ENCODE peak calls at places on chromosomes 16 and 17, in eight cellular contexts. One of them, this sample, is unnamed.

GRCh38 chr17:16926061-16926511 is 45.8 kb downstream of the TNFRSF13B start:
- DNase-seq in endothelial cell of umbilical vein: no peak
- DNase-seq in spleen: peak; percentile 67
- DNase-seq in breast epithelium: no peak
- DNase-seq in sigmoid colon: peak; percentile 40
- DNase-seq in Panc1: no peak
- DNase-seq in esophagus muscularis mucosa: no peak
- DNase-seq in stomach: no peak
- DNase-seq in this sample: no peak

GRCh38 chr16:24609740-24610420 is 70.5 kb downstream of the RBBP6 start:
- DNase-seq in spleen: no peak
- DNase-seq in esophagus muscularis mucosa: no peak
- DNase-seq in Panc1: no peak
- DNase-seq in sigmoid colon: peak; percentile 88
- DNase-seq in stomach: peak; percentile 54
- DNase-seq in breast epithelium: peak; percentile 25
- DNase-seq in endothelial cell of umbilical vein: peak; percentile 66
- DNase-seq in this sample: no peak

GRCh38 chr17:30414486-30414885 is 35.8 kb downstream of the CPD start:
- DNase-seq in spleen: no peak
- DNase-seq in esophagus muscularis mucosa: no peak
- DNase-seq in breast epithelium: no peak
- DNase-seq in Panc1: no peak
- DNase-seq in endothelial cell of umbilical vein: no peak
- DNase-seq in sigmoid colon: no peak
- DNase-seq in stomach: no peak
- DNase-seq in this sample: no peak

GRCh38 chr17:7130626-7131467 is 16.2 kb upstream of the ASGR2 start:
- DNase-seq in breast epithelium: no peak
- DNase-seq in spleen: peak; percentile 60
- DNase-seq in esophagus muscularis mucosa: no peak
- DNase-seq in stomach: no peak
- DNase-seq in sigmoid colon: no peak
- DNase-seq in Panc1: no peak
- DNase-seq in endothelial cell of umbilical vein: peak; percentile 48
- DNase-seq in this sample: no peak

GRCh38 chr16:57178793-57179212 is 7.0 kb downstream of the PSME3IP1 start:
- DNase-seq in sigmoid colon: no peak
- DNase-seq in stomach: no peak
- DNase-seq in breast epithelium: no peak
- DNase-seq in spleen: no peak
- DNase-seq in endothelial cell of umbilical vein: peak; percentile 35
- DNase-seq in esophagus muscularis mucosa: no peak
- DNase-seq in Panc1: no peak
- DNase-seq in this sample: no peak

GRCh38 chr16:87358250-87358649 is 25.3 kb downstream of the FBXO31 start:
- DNase-seq in Panc1: no peak
- DNase-seq in esophagus muscularis mucosa: no peak
- DNase-seq in endothelial cell of umbilical vein: no peak
- DNase-seq in stomach: no peak
- DNase-seq in breast epithelium: no peak
- DNase-seq in sigmoid colon: no peak
- DNase-seq in spleen: no peak
- DNase-seq in this sample: no peak

GRCh38 chr16:20868890-20869289 is 31.3 kb downstream of the DCUN1D3 start:
- DNase-seq in breast epithelium: no peak
- DNase-seq in sigmoid colon: peak; percentile 96
- DNase-seq in endothelial cell of umbilical vein: peak; percentile 74
- DNase-seq in stomach: peak; percentile 91
- DNase-seq in spleen: no peak
- DNase-seq in esophagus muscularis mucosa: no peak
- DNase-seq in Panc1: no peak
- DNase-seq in this sample: no peak

GRCh38 chr16:14669776-14670175 is 24.3 kb downstream of the PLA2G10 start:
- DNase-seq in stomach: peak; percentile 91
- DNase-seq in endothelial cell of umbilical vein: no peak
- DNase-seq in Panc1: no peak
- DNase-seq in spleen: no peak
- DNase-seq in sigmoid colon: no peak
- DNase-seq in breast epithelium: no peak
- DNase-seq in esophagus muscularis mucosa: no peak
- DNase-seq in this sample: no peak

DNA sequence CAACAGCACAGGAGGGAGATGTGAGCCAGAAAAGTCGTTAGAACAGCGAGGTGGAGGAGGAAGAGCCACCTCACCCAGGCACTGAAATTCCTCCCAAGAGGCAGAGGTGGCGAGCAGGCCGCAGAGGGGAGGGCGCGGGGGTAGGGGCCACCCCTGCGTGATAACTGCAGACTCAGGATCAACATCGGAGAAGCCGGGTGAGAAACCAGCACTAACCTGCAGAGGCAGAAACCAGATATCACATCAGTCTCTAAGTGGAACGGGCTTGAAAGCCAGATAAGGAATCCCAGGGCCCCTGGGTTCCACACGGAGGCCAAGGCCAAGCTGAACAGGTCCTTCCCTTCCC is 39.4 kb upstream of the ZC3H18 start:
- DNase-seq in Panc1: no peak
- DNase-seq in esophagus muscularis mucosa: no peak
- DNase-seq in endothelial cell of umbilical vein: no peak
- DNase-seq in stomach: no peak
- DNase-seq in spleen: no peak
- DNase-seq in sigmoid colon: no peak
- DNase-seq in breast epithelium: no peak
- DNase-seq in this sample: no peak
- TF ChIP-seq POLR2AphosphoS5 in Panc1: no peak
- TF ChIP-seq POLR2AphosphoS5 in esophagus muscularis mucosa: no peak
- TF ChIP-seq POLR2AphosphoS5 in endothelial cell of umbilical vein: no peak
- TF ChIP-seq POLR2AphosphoS5 in stomach: no peak
- TF ChIP-seq POLR2AphosphoS5 in spleen: no peak
- TF ChIP-seq POLR2AphosphoS5 in sigmoid colon: no peak
- TF ChIP-seq POLR2AphosphoS5 in breast epithelium: no peak
- TF ChIP-seq POLR2AphosphoS5 in this sample: no peak

GRCh38 chr17:78806451-78806850 is 24.4 kb upstream of the CYTH1 start:
- DNase-seq in esophagus muscularis mucosa: no peak
- DNase-seq in stomach: no peak
- DNase-seq in spleen: peak; percentile 88
- DNase-seq in Panc1: no peak
- DNase-seq in breast epithelium: no peak
- DNase-seq in endothelial cell of umbilical vein: no peak
- DNase-seq in sigmoid colon: no peak
- DNase-seq in this sample: peak; percentile 23
- TF ChIP-seq CTCF in esophagus muscularis mucosa: no peak
- TF ChIP-seq CTCF in stomach: no peak
- TF ChIP-seq CTCF in spleen: no peak
- TF ChIP-seq CTCF in Panc1: no peak
- TF ChIP-seq CTCF in breast epithelium: no peak
- TF ChIP-seq CTCF in endothelial cell of umbilical vein: no peak
- TF ChIP-seq CTCF in sigmoid colon: no peak
- TF ChIP-seq CTCF in this sample: no peak

DNA sequence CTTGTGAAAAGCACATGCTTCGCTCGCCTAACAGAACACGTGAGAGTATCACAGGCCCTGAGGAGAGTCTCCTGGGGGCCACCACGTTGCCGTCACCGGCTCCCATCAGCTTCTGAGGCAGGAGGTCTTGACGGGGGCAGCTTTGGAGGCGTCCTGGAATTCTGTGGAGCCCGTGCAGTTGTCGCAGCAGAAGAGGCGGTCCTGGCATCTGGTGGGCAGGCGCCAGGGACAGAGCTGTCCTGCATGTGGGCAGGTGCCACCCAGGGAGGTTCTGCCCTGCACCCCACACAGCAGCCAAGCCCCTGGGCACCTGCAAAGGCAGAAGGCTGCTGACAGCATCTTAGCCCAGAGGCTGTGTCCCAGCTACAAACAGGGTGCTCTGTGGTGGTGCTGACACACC is 99.0 kb upstream of the CREBBP start:
- DNase-seq in breast epithelium: no peak
- DNase-seq in Panc1: no peak
- DNase-seq in sigmoid colon: no peak
- DNase-seq in esophagus muscularis mucosa: no peak
- DNase-seq in stomach: no peak
- DNase-seq in spleen: no peak
- DNase-seq in endothelial cell of umbilical vein: no peak
- DNase-seq in this sample: no peak
- H3K4me3 ChIP-seq in breast epithelium: no peak overlapping the region
- H3K4me3 ChIP-seq in Panc1: no peak overlapping the region
- H3K4me3 ChIP-seq in sigmoid colon: no peak overlapping the region
- H3K4me3 ChIP-seq in esophagus muscularis mucosa: no peak overlapping the region
- H3K4me3 ChIP-seq in stomach: no peak overlapping the region
- H3K4me3 ChIP-seq in spleen: no peak overlapping the region
- H3K4me3 ChIP-seq in endothelial cell of umbilical vein: no peak overlapping the region
- H3K4me3 ChIP-seq in this sample: no peak overlapping the region

GRCh38 chr17:9071921-9072503 is 50.7 kb downstream of the NTN1 start:
- DNase-seq in sigmoid colon: no peak
- DNase-seq in stomach: no peak
- DNase-seq in endothelial cell of umbilical vein: no peak
- DNase-seq in spleen: no peak
- DNase-seq in breast epithelium: no peak
- DNase-seq in esophagus muscularis mucosa: no peak
- DNase-seq in Panc1: no peak
- DNase-seq in this sample: no peak
- TF ChIP-seq POLR2AphosphoS5 in sigmoid colon: no peak
- TF ChIP-seq POLR2AphosphoS5 in stomach: no peak
- TF ChIP-seq POLR2AphosphoS5 in endothelial cell of umbilical vein: no peak
- TF ChIP-seq POLR2AphosphoS5 in spleen: no peak
- TF ChIP-seq POLR2AphosphoS5 in breast epithelium: no peak
- TF ChIP-seq POLR2AphosphoS5 in esophagus muscularis mucosa: no peak
- TF ChIP-seq POLR2AphosphoS5 in Panc1: no peak
- TF ChIP-seq POLR2AphosphoS5 in this sample: no peak

GRCh38 chr17:73198201-73198929 is 5.5 kb downstream of the COG1 start:
- DNase-seq in esophagus muscularis mucosa: no peak
- DNase-seq in breast epithelium: no peak
- DNase-seq in endothelial cell of umbilical vein: no peak
- DNase-seq in stomach: no peak
- DNase-seq in Panc1: no peak
- DNase-seq in sigmoid colon: no peak
- DNase-seq in spleen: no peak
- DNase-seq in this sample: no peak

GRCh38 chr17:73197141-73197540 is 4.3 kb downstream of the COG1 start:
- DNase-seq in breast epithelium: no peak
- DNase-seq in spleen: no peak
- DNase-seq in Panc1: no peak
- DNase-seq in endothelial cell of umbilical vein: no peak
- DNase-seq in stomach: no peak
- DNase-seq in sigmoid colon: no peak
- DNase-seq in esophagus muscularis mucosa: no peak
- DNase-seq in this sample: no peak

GRCh38 chr17:73198930-73199260 is 6.0 kb downstream of the COG1 start:
- DNase-seq in spleen: no peak
- DNase-seq in sigmoid colon: no peak
- DNase-seq in stomach: no peak
- DNase-seq in breast epithelium: no peak
- DNase-seq in esophagus muscularis mucosa: no peak
- DNase-seq in Panc1: no peak
- DNase-seq in endothelial cell of umbilical vein: no peak
- DNase-seq in this sample: no peak

GRCh38 chr17:73194514-73195222 is 1.8 kb downstream of the COG1 start:
- DNase-seq in esophagus muscularis mucosa: no peak
- DNase-seq in Panc1: no peak
- DNase-seq in breast epithelium: no peak
- DNase-seq in endothelial cell of umbilical vein: no peak
- DNase-seq in sigmoid colon: no peak
- DNase-seq in spleen: no peak
- DNase-seq in stomach: no peak
- DNase-seq in this sample: no peak

DNA sequence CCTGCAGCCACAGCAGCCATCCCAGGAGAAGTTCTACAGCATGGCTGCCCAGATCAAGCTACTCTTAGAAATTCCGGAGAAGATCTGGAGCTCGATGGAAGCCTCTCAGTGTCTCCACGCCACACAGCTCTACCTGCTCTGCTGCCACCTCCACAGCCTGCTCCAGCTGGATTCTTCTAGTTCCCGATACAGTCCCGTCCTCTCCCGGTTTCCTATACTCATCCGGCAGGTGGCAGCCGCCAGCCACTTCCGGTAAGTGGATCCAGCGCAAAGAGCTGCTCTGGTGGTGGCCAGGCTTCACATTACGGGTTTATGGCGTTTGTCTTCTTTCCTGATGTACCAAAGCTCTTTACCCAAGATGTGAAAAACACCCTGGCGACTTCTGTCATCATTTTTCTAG is 3.6 kb downstream of the COG1 start:
- DNase-seq in sigmoid colon: peak; percentile 69
- DNase-seq in stomach: peak; percentile 62
- DNase-seq in Panc1: no peak
- DNase-seq in breast epithelium: no peak
- DNase-seq in esophagus muscularis mucosa: no peak
- DNase-seq in endothelial cell of umbilical vein: peak; percentile 25
- DNase-seq in spleen: no peak
- DNase-seq in this sample: no peak
- TF ChIP-seq CTCF in sigmoid colon: no peak
- TF ChIP-seq CTCF in stomach: no peak
- TF ChIP-seq CTCF in Panc1: no peak
- TF ChIP-seq CTCF in breast epithelium: no peak
- TF ChIP-seq CTCF in esophagus muscularis mucosa: peak; percentile 45
- TF ChIP-seq CTCF in endothelial cell of umbilical vein: peak; percentile 42
- TF ChIP-seq CTCF in spleen: peak; percentile 28
- TF ChIP-seq CTCF in this sample: no peak

GRCh38 chr16:2237076-2237551 is 870 bp downstream of the DNASE1L2 start:
- DNase-seq in breast epithelium: no peak
- DNase-seq in endothelial cell of umbilical vein: no peak
- DNase-seq in spleen: no peak
- DNase-seq in stomach: no peak
- DNase-seq in esophagus muscularis mucosa: no peak
- DNase-seq in Panc1: no peak
- DNase-seq in sigmoid colon: peak; percentile 66
- DNase-seq in this sample: no peak
- H3K4me3 ChIP-seq in breast epithelium: peak overlapping the region; percentile 59
- H3K4me3 ChIP-seq in endothelial cell of umbilical vein: peak overlapping the region; percentile 6
- H3K4me3 ChIP-seq in spleen: peak overlapping the region; percentile 30
- H3K4me3 ChIP-seq in stomach: no peak overlapping the region
- H3K4me3 ChIP-seq in esophagus muscularis mucosa: peak overlapping the region; percentile 37
- H3K4me3 ChIP-seq in Panc1: no peak overlapping the region
- H3K4me3 ChIP-seq in sigmoid colon: no peak overlapping the region
- H3K4me3 ChIP-seq in this sample: no peak overlapping the region

GRCh38 chr17:32488604-32489180 is 1.9 kb downstream of the CDK5R1 start:
- DNase-seq in endothelial cell of umbilical vein: no peak
- DNase-seq in stomach: no peak
- DNase-seq in Panc1: no peak
- DNase-seq in sigmoid colon: no peak
- DNase-seq in spleen: peak; percentile 82
- DNase-seq in esophagus muscularis mucosa: no peak
- DNase-seq in breast epithelium: no peak
- DNase-seq in this sample: no peak
- TF ChIP-seq POLR2AphosphoS5 in endothelial cell of umbilical vein: no peak
- TF ChIP-seq POLR2AphosphoS5 in stomach: no peak
- TF ChIP-seq POLR2AphosphoS5 in Panc1: no peak
- TF ChIP-seq POLR2AphosphoS5 in sigmoid colon: no peak
- TF ChIP-seq POLR2AphosphoS5 in spleen: no peak
- TF ChIP-seq POLR2AphosphoS5 in esophagus muscularis mucosa: no peak
- TF ChIP-seq POLR2AphosphoS5 in breast epithelium: no peak
- TF ChIP-seq POLR2AphosphoS5 in this sample: no peak

GRCh38 chr16:11101695-11102522 is 154.1 kb downstream of the SOCS1 start:
- DNase-seq in esophagus muscularis mucosa: no peak
- DNase-seq in sigmoid colon: no peak
- DNase-seq in breast epithelium: no peak
- DNase-seq in spleen: no peak
- DNase-seq in Panc1: no peak
- DNase-seq in stomach: no peak
- DNase-seq in endothelial cell of umbilical vein: peak; percentile 91
- DNase-seq in this sample: no peak
- TF ChIP-seq CTCF in esophagus muscularis mucosa: no peak
- TF ChIP-seq CTCF in sigmoid colon: no peak
- TF ChIP-seq CTCF in breast epithelium: no peak
- TF ChIP-seq CTCF in spleen: no peak
- TF ChIP-seq CTCF in Panc1: no peak
- TF ChIP-seq CTCF in stomach: no peak
- TF ChIP-seq CTCF in endothelial cell of umbilical vein: peak; percentile 12
- TF ChIP-seq CTCF in this sample: no peak

This sample was measured in HL-60.